ENCODE peak calls at places on chromosome 16, in five cellular contexts. Q is AG09309, G is mammary epithelial cell, N is adrenal gland, J is DND-41. B is an unnamed sample.
A peak's percentile ranks its signal among the peaks of the same experiment; 100 is the strongest.

GRCh38 chr16:69928856-69929400 is 22.2 kb upstream of the CLEC18A start:
- DNase-seq in J (no peak), Q (no peak), N (no peak), G (no peak), B (no peak)

GRCh38 chr16:22123759-22124490 is 31.6 kb downstream of the VWA3A start:
- DNase-seq in N (no peak), G (no peak), Q (no peak), J (no peak), B (no peak)

GRCh38 chr16:85151603-85152413 is 39.5 kb upstream of the CIBAR2 start:
- DNase-seq in G (peak; percentile 76), N (peak; percentile 64), Q (no peak), J (no peak), B (no peak)

GRCh38 chr16:87792205-87792565 is 26.4 kb upstream of the KLHDC4 start:
- DNase-seq in G (no peak), N (no peak), Q (no peak), J (no peak), B (no peak)

GRCh38 chr16:51538707-51539604 is 387.9 kb upstream of the SALL1 start:
- DNase-seq in G (peak; percentile 92), Q (peak; percentile 64), J (peak; percentile 54), N (no peak), B (peak; percentile 96)

GRCh38 chr16:84141143-84141670 is 3.8 kb downstream of the HSDL1 start:
- DNase-seq in G (no peak), J (peak; percentile 44), N (no peak), Q (no peak), B (no peak)

GRCh38 chr16:66650707-66651473 is 45.7 kb downstream of the CMTM4 start:
- DNase-seq in N (peak; percentile 80), Q (no peak), J (peak; percentile 92), G (peak; percentile 86), B (peak; percentile 41)

GRCh38 chr16:54867302-54867832 is 63.3 kb upstream of the IRX5 start:
- DNase-seq in N (no peak), G (no peak), Q (no peak), J (no peak), B (no peak)

GRCh38 chr16:3113765-3114479 is 1.5 kb downstream of the ZNF205 start:
- DNase-seq in Q (no peak), J (no peak), N (no peak), G (no peak), B (no peak)

GRCh38 chr16:64225696-64226095 is 896.2 kb downstream of the CDH11 start:
- DNase-seq in N (no peak), Q (no peak), G (no peak), J (no peak), B (no peak)

GRCh38 chr16:48969611-48970010 is 312.0 kb downstream of the CBLN1 start:
- DNase-seq in G (no peak), Q (no peak), N (no peak), J (no peak), B (no peak)

GRCh38 chr16:54503011-54503410 is 216.4 kb upstream of the IRX3 start:
- DNase-seq in N (no peak), Q (no peak), G (no peak), J (no peak), B (no peak)

GRCh38 chr16:57799619-57800212 is 2.6 kb downstream of the KIFC3 start:
- DNase-seq in N (no peak), G (no peak), J (peak; percentile 55), Q (no peak), B (no peak)

GRCh38 chr16:57798953-57799618 is 3.2 kb downstream of the KIFC3 start:
- DNase-seq in J (no peak), G (no peak), Q (no peak), N (no peak), B (no peak)

GRCh38 chr16:57801856-57802634 is at the start of gene KIFC3:
- DNase-seq in J (peak; percentile 32), N (peak; percentile 86), Q (no peak), G (peak; percentile 50), B (no peak)

GRCh38 chr16:57801098-57801855 is 1.0 kb downstream of the KIFC3 start:
- DNase-seq in J (no peak), N (no peak), Q (no peak), G (peak; percentile 46), B (no peak)

DNA sequence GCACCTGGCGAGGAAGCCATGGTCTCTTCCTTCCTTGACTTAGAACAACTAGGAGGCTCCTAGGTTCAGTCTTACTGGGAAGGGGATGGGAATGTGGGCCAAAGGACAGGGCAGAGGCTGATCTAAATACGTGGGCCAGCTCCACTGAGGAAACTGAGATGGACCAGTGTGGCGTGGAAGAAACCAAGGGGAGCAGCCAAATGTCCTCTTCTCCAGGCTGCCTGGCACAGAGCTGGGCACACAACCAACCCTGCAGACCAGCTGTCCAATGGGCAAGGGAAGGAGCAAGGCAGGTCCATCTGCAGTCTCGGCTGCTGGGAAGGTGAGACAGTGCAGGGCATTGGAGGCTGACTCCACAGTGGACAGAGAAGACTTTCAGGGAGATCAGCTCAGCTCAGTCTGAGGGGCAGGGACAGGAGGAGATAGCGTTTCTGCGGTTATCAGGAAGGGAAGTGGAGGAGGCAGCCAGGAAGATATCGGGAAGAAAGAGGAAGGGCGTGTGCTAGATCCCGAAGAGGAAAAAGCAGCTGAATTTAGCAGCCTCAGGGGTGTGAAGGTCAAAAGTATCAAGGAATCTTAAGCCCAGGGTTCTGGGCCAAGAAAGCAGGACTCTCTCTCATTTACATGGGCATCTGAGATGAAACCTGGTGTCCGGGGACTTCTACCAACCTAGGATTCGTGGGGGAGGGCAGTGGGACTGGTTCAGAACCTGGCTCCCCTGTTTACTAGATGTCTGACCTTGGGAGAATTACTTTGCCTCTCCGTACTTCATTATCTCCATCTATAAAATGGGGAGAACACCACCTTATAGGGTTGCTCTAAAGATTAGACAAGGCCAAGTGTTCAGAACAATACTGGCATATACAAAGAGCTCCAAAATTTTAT is 1.8 kb downstream of the KIFC3 start:
- DNase-seq in G (no peak), N (no peak), Q (no peak), J (no peak), B (no peak)
- H3K4me3 ChIP-seq in G (no peak overlapping the region), N (peak overlapping the region; percentile 74), Q (peak overlapping the region; percentile 82), J (no peak overlapping the region), B (peak overlapping the region; percentile 61)

GRCh38 chr16:50137268-50137667 is 15.8 kb upstream of the TENT4B start:
- DNase-seq in N (no peak), J (no peak), G (no peak), Q (no peak), B (no peak)

GRCh38 chr16:50139580-50139979 is 13.5 kb upstream of the TENT4B start:
- DNase-seq in G (no peak), J (no peak), Q (no peak), N (no peak), B (no peak)

GRCh38 chr16:50133214-50133613 is 19.9 kb upstream of the TENT4B start:
- DNase-seq in Q (no peak), J (no peak), N (no peak), G (no peak), B (no peak)

DNA sequence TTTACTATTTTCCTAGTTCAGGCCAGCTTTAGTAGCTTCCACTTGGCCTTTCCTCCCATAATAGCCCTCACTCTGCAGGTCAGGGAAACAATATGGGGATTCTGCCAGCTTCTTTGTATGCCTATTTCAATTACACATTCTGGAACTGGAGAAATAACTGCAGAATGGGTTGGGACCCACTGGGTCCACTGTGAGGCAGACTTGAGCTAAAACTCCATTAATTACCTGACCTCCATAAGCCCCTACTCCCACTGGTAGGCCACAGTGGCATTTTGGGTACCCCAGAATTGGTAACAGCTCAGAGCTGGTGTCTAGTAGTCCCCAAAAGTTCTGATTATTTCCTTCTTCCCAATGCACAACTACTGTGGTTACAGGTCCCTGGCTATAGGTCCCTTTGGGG is 16.7 kb upstream of the TENT4B start:
- DNase-seq in Q (no peak), N (no peak), J (no peak), G (no peak), B (no peak)
- TF ChIP-seq CTCF in Q (peak; percentile 1), N (no peak), J (no peak), G (no peak), B (no peak)

DNA sequence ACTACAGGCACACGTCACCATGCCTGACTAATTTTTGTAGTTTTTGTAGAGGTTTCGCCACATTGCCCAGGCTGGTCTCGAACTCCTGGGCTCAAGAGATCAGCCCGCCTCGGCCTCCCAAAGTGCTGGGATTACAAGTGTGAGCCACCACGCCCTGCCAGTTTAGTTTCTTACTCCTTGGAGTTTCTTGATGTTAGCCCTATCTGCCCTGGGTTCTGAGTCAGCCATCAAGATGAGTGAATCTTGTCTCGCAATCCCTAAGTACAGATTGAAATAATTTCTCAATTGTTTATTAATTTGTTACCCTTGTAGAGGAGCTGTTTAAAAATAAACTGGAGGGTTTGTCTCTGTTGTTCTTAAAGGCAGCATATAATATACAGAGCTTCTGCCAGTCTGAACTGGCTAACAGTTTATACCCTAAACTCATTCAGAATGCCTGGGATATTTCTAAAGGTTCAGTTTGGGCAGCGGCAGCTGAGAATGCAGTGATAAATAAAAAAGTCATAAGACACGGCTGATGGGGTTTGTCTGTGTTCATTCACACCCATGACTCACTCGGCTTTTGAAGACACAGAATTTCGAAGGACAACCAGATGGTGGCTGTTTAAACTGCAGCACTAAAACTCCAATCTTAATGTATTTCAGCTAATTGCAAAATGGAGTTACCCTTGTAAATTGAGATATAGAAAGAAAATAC is 39.6 kb downstream of the GPRC5B start:
- DNase-seq in G (no peak), Q (peak; percentile 48), N (no peak), J (no peak), B (peak; percentile 83)
- H3K4me3 ChIP-seq in G (no peak overlapping the region), Q (no peak overlapping the region), N (no peak overlapping the region), J (no peak overlapping the region), B (no peak overlapping the region)

DNA sequence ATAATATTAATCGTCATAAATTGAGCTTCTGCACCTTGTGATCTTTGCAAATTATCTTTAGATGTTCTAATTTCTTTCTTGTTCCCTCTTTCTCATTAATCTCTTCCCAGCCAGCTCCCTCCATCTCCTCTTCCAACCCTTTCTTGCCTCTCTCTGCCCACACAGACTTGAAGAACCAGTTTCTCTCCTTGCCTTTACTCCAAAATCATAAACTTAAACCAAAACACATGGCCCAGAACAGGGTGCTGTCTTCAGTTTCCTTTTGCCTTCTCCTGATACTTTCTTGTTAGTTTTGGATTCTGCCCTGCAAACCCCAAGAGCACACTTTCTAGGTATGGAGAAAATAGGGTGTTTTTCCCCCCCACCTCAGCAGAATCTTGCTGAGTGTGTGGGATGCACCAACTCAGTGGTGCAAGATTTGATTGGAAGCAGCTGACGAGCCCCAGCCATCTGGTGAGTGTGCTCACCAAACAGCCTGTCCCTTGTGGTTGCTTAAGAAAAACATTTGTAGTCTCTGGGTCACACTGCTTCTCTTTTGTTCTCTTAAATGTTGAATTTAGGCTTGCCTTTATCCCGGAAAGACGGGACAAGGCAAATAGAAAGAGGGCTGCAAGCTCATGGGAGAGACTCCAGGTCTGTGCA is 175.8 kb upstream of the MAF start:
- DNase-seq in N (no peak), J (no peak), Q (no peak), G (peak; percentile 41), B (peak; percentile 10)
- TF ChIP-seq CTCF in N (no peak), J (no peak), Q (no peak), G (no peak), B (peak; percentile 2)

B was measured in kidney epithelial cell.